ENCODE peak calls at places on chromosome 1, in seven cellular contexts. V is HCT116, U is GM12878, Q is H1, G is SK-N-SH, N is HepG2, B is K562. X is an unnamed sample.

GRCh38 chr1:60681095-60681860 is 401.1 kb upstream of the NFIA start:
- DNase-seq in V (no peak), U (no peak), Q (no peak), G (no peak), N (no peak), B (no peak), X (no peak)

GRCh38 chr1:27332536-27333281 is 9.1 kb upstream of the SYTL1 start:
- DNase-seq in V (no peak), U (no peak), Q (peak), G (peak), N (no peak), B (peak), X (peak)

GRCh38 chr1:200323856-200324400 is 85.9 kb downstream of the ZNF281 start:
- DNase-seq in V (no peak), U (no peak), Q (no peak), G (no peak), N (no peak), B (no peak), X (no peak)

GRCh38 chr1:180365039-180365438 is 135.0 kb downstream of the LHX4 start:
- DNase-seq in V (no peak), U (no peak), Q (no peak), G (no peak), N (peak), B (peak), X (no peak)

GRCh38 chr1:216518844-216519627 is 95.8 kb upstream of the USH2A start:
- DNase-seq in V (no peak), U (no peak), Q (no peak), G (peak), N (no peak), B (no peak), X (no peak)

GRCh38 chr1:157419845-157420542 is 132.3 kb downstream of the FCRL5 start:
- DNase-seq in V (no peak), U (no peak), Q (no peak), G (no peak), N (no peak), B (no peak), X (no peak)

GRCh38 chr1:27122652-27123051 is 32.3 kb downstream of the SLC9A1 start:
- DNase-seq in V (no peak), U (no peak), Q (no peak), G (no peak), N (peak), B (peak), X (peak)

GRCh38 chr1:42334240-42335049 is 590 bp downstream of the FOXJ3 start:
- DNase-seq in V (peak), U (no peak), Q (peak), G (peak), N (peak), B (no peak), X (peak)

GRCh38 chr1:228899421-228899956 is 164.2 kb downstream of the RHOU start:
- DNase-seq in V (no peak), U (no peak), Q (peak), G (peak), N (no peak), B (no peak), X (no peak)

GRCh38 chr1:21816602-21817302 is 4.7 kb downstream of the LDLRAD2 start:
- DNase-seq in V (peak), U (no peak), Q (no peak), G (no peak), N (peak), B (no peak), X (no peak)

GRCh38 chr1:201737350-201738060 is 91.5 kb upstream of the IPO9 start:
- DNase-seq in V (no peak), U (no peak), Q (no peak), G (no peak), N (no peak), B (no peak), X (no peak)

GRCh38 chr1:227768640-227769039 is 33.4 kb downstream of the SNAP47 start:
- DNase-seq in V (no peak), U (no peak), Q (no peak), G (no peak), N (no peak), B (no peak), X (no peak)

GRCh38 chr1:34002810-34003209 is 138.9 kb downstream of the HMGB4 start:
- DNase-seq in V (no peak), U (no peak), Q (no peak), G (no peak), N (no peak), B (no peak), X (no peak)

GRCh38 chr1:195894411-195894810 is 713.8 kb downstream of the KCNT2 start:
- DNase-seq in V (no peak), U (no peak), Q (no peak), G (no peak), N (no peak), B (no peak), X (no peak)

GRCh38 chr1:59703226-59703917 is 111.4 kb upstream of the HOOK1 start:
- DNase-seq in V (no peak), U (no peak), Q (no peak), G (no peak), N (no peak), B (no peak), X (no peak)

GRCh38 chr1:8674912-8675311 is 142.5 kb downstream of the RERE start:
- DNase-seq in V (no peak), U (no peak), Q (no peak), G (peak), N (no peak), B (no peak), X (no peak)

GRCh38 chr1:212915245-212916091 is 34.9 kb upstream of the VASH2 start:
- DNase-seq in V (no peak), U (no peak), Q (peak), G (peak), N (peak), B (peak), X (peak)

GRCh38 chr1:28392027-28392652 is 22.6 kb downstream of the PHACTR4 start:
- DNase-seq in V (no peak), U (no peak), Q (no peak), G (no peak), N (no peak), B (no peak), X (no peak)

GRCh38 chr1:59089343-59089742 is 207.6 kb upstream of the FGGY start:
- DNase-seq in V (no peak), U (no peak), Q (no peak), G (no peak), N (no peak), B (no peak), X (no peak)

GRCh38 chr1:201912832-201913231 is 24.1 kb downstream of the SHISA4 start:
- DNase-seq in V (no peak), U (no peak), Q (no peak), G (no peak), N (no peak), B (no peak), X (no peak)

GRCh38 chr1:66788231-66788939 is 12.7 kb downstream of the INSL5 start:
- DNase-seq in V (no peak), U (no peak), Q (no peak), G (no peak), N (no peak), B (no peak), X (no peak)

GRCh38 chr1:100358210-100358609 is 5.9 kb downstream of the CDC14A start:
- DNase-seq in V (no peak), U (no peak), Q (no peak), G (peak), N (no peak), B (no peak), X (no peak)

GRCh38 chr1:204438628-204439027 is 27.0 kb upstream of the PPP1R15B start:
- DNase-seq in V (no peak), U (no peak), Q (no peak), G (no peak), N (no peak), B (no peak), X (no peak)

GRCh38 chr1:245188350-245188749 is 33.6 kb downstream of the KIF26B start:
- DNase-seq in V (no peak), U (no peak), Q (no peak), G (no peak), N (no peak), B (no peak), X (no peak)

GRCh38 chr1:40980453-40981121 is 1.1 kb downstream of the CTPS1 start:
- DNase-seq in V (no peak), U (no peak), Q (no peak), G (peak), N (no peak), B (peak), X (no peak)

GRCh38 chr1:81738902-81739301 is 61.8 kb upstream of the ADGRL2 start:
- DNase-seq in V (no peak), U (no peak), Q (no peak), G (no peak), N (no peak), B (no peak), X (no peak)

GRCh38 chr1:19222979-19223824 is 13.1 kb upstream of the UBR4 start:
- DNase-seq in V (no peak), U (no peak), Q (no peak), G (no peak), N (peak), B (no peak), X (no peak)

GRCh38 chr1:44832068-44832700 is 10.9 kb downstream of the PTCH2 start:
- DNase-seq in V (no peak), U (no peak), Q (no peak), G (peak), N (no peak), B (no peak), X (no peak)

GRCh38 chr1:109769335-109770078 is 5.8 kb upstream of the EPS8L3 start:
- DNase-seq in V (no peak), U (no peak), Q (no peak), G (no peak), N (no peak), B (no peak), X (no peak)

GRCh38 chr1:158054721-158055120 is 61.3 kb downstream of the KIRREL1 start:
- DNase-seq in V (no peak), U (no peak), Q (no peak), G (no peak), N (no peak), B (no peak), X (no peak)

GRCh38 chr1:4797429-4797828 is 143.0 kb downstream of the AJAP1 start:
- DNase-seq in V (no peak), U (no peak), Q (no peak), G (no peak), N (no peak), B (no peak), X (no peak)

GRCh38 chr1:63921357-63921756 is 147.5 kb downstream of the ROR1 start:
- DNase-seq in V (no peak), U (no peak), Q (no peak), G (no peak), N (no peak), B (no peak), X (no peak)

GRCh38 chr1:63922848-63923247 is 149.0 kb downstream of the ROR1 start:
- DNase-seq in V (no peak), U (no peak), Q (no peak), G (no peak), N (no peak), B (no peak), X (no peak)

GRCh38 chr1:63917571-63918394 is 144.0 kb downstream of the ROR1 start:
- DNase-seq in V (peak), U (no peak), Q (peak), G (no peak), N (peak), B (peak), X (no peak)

GRCh38 chr1:63918395-63918945 is 144.7 kb downstream of the ROR1 start:
- DNase-seq in V (no peak), U (no peak), Q (no peak), G (no peak), N (no peak), B (no peak), X (no peak)

DNA sequence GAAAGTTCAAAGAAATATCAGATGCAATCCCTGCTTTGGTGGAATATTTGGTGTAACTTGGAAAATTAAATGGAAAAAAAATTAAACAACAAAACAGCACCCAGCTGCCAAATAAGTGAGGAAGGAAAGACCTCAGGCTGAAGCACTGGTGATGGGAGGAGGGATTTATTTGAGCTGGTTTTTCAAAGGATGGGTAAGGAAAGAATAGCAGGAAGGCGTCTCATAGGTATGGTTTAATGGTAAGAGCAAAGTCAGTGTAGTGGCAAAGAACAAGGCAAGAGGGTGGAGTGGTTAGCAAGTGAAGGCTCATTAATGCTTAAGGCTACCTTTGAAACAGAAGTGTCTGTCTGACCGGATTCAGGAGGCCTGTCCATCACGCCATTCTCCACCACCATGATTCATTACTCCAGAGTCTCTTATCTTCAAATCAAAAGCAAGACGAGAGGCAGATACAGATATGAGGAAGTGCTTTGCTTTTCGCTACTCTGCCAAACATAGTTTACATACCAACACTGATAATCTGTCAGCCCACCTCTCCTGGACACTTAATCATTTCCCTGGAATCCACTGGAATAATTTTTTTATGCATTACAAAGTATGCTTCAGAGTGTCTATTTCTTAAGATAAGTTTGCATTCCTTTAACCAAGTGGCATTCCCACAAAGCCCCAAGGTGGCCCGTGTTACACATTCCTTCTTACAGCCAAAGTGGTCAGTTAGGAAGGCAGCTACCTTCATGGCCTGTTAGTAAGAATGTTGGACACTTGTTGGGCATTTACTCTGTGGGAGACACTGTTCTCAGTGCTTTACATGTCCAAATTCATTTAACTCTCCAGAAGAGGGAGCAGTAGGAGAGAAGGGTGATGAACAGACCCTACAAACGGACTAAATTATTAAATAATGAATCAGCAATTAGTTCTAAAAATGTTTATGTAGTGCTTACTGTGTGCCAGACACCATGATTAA is 146.6 kb downstream of the ROR1 start:
- DNase-seq in V (no peak), U (no peak), Q (no peak), G (no peak), N (no peak), B (no peak), X (no peak)
- TF ChIP-seq JUND in V (no peak), U (no peak), Q (no peak), G (peak), N (no peak), B (no peak), X (no peak)

GRCh38 chr1:68047659-68048026 is 2.8 kb downstream of the DIRAS3 start:
- DNase-seq in V (no peak), U (no peak), Q (no peak), G (no peak), N (no peak), B (no peak), X (no peak)

GRCh38 chr1:68046423-68046822 is 4.0 kb downstream of the DIRAS3 start:
- DNase-seq in V (no peak), U (no peak), Q (no peak), G (no peak), N (no peak), B (no peak), X (no peak)

GRCh38 chr1:68051475-68051874 is 1.0 kb upstream of the DIRAS3 start:
- DNase-seq in V (no peak), U (no peak), Q (peak), G (peak), N (no peak), B (no peak), X (no peak)

GRCh38 chr1:68046885-68047658 is 3.4 kb downstream of the DIRAS3 start:
- DNase-seq in V (no peak), U (no peak), Q (no peak), G (no peak), N (no peak), B (no peak), X (no peak)

DNA sequence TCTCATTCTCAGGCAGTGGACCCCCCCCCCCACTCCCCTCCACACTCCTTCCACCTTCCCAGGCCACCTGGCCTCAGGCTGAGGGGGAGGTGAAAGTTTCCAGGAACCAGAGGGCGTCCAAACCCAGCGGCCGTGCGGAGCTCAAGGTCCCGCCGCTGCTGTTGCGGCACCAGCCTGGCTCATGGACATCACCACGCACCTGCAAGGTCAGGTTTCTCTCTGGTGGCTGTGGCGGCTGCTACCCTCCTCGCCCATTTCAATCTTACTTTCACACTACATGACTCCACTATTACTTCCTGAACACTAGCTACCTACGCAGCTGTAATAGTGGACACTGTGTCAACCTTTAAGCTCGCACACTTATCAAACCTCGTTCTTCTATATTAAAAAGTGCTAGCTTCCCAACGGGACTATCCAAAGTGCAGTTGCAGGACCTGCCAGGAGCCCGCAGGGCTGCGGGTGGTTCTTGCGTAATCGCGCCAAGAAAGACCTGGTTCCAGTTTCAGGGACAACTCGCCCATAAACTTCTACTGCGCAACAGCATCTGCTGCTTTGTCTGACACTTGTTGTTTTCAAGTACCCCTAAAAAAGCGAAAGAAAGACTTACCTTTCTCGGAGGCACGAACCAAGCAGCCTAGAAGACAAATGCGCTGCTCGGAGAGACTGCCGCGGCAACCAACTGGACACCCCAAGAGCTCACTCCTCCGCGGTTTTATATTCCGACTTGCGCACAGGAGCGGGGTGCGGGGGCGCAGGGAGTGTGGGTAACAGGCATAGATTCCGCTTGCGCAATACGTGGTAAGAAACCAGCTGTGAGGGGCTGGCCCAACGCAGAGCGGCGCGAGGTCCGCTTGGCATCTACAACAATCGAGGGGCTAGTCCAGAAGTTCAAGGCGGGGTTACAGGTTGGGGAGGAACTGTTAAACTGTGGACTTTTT is at the start of gene DIRAS3:
- DNase-seq in V (peak), U (no peak), Q (no peak), G (peak), N (no peak), B (no peak), X (peak)
- TF ChIP-seq JUND in V (no peak), U (no peak), Q (no peak), G (no peak), N (no peak), B (no peak), X (no peak)

DNA sequence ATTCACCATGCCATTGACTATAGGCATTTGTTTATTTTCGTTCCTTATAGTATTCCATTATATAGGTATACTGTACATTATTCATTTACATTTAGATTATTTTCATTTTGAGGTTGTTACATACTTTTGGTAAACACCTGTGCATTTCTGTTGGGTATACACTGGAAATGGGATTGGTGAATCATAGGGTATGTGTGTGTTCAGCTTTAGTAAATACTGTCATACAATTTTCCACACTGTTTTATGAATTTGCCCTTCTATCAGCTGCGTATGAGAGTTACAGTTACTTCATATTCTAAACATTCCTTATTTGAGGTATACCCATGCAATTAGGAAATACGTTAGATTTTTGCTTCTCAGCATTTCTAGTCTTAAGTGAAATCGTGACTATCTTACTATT is 55.1 kb upstream of the FASLG start:
- DNase-seq in V (no peak), U (no peak), Q (no peak), G (no peak), N (no peak), B (no peak), X (no peak)
- TF ChIP-seq JUND in V (no peak), U (no peak), Q (no peak), G (no peak), N (no peak), B (no peak), X (no peak)

GRCh38 chr1:31857863-31858262 is 42.0 kb upstream of the SPOCD1 start:
- DNase-seq in V (no peak), U (no peak), Q (no peak), G (no peak), N (no peak), B (no peak), X (no peak)
- TF ChIP-seq JUND in V (no peak), U (no peak), Q (no peak), G (no peak), N (no peak), B (no peak), X (no peak)

GRCh38 chr1:110779617-110780016 is 93.3 kb upstream of the CD53 start:
- DNase-seq in V (no peak), U (no peak), Q (no peak), G (no peak), N (no peak), B (no peak), X (no peak)
- TF ChIP-seq JUND in V (no peak), U (no peak), Q (no peak), G (no peak), N (no peak), B (no peak), X (no peak)